ENCODE peak calls at places on chromosomes 12 and 14, in seven cellular contexts. P is HCT116, J is H1, H is K562, X is sigmoid colon, B is H54, T is A549. M is an unnamed sample.

GRCh38 chr12:65306603-65307501 is 28.4 kb downstream of the MSRB3 start:
- DNase-seq in P (peak), J (no peak), H (no peak), X (peak), B (peak), T (peak), M (no peak)

GRCh38 chr12:132046561-132046960 is 96.8 kb downstream of the EP400 start:
- DNase-seq in P (no peak), J (no peak), H (no peak), X (peak), B (no peak), T (no peak), M (no peak)

GRCh38 chr14:96270565-96271420 is 14.8 kb downstream of the BDKRB1 start:
- DNase-seq in P (no peak), J (peak), H (no peak), X (no peak), B (no peak), T (no peak), M (no peak)

GRCh38 chr12:21607701-21608100 is 3.1 kb upstream of the GYS2 start:
- DNase-seq in P (peak), J (no peak), H (no peak), X (no peak), B (no peak), T (peak), M (no peak)

GRCh38 chr12:117155278-117156060 is 34.8 kb downstream of the FBXO21 start:
- DNase-seq in P (peak), J (peak), H (peak), X (no peak), B (peak), T (peak), M (peak)

GRCh38 chr14:92527724-92528123 is 14.1 kb downstream of the RIN3 start:
- DNase-seq in P (no peak), J (no peak), H (no peak), X (no peak), B (no peak), T (no peak), M (no peak)

GRCh38 chr12:67692135-67692534 is 43.6 kb downstream of the DYRK2 start:
- DNase-seq in P (no peak), J (no peak), H (no peak), X (no peak), B (no peak), T (no peak), M (no peak)

GRCh38 chr12:132521200-132521580 is 31.2 kb downstream of the FBRSL1 start:
- DNase-seq in P (no peak), J (no peak), H (no peak), X (no peak), B (no peak), T (no peak), M (no peak)

GRCh38 chr12:57096748-57097553 is 8.0 kb downstream of the NAB2 start:
- DNase-seq in P (no peak), J (no peak), H (peak), X (no peak), B (no peak), T (no peak), M (no peak)

GRCh38 chr14:89184952-89185351 is 232.1 kb downstream of the FOXN3 start:
- DNase-seq in P (no peak), J (no peak), H (no peak), X (no peak), B (no peak), T (no peak), M (no peak)

GRCh38 chr12:101795786-101796185 is 35.0 kb downstream of the GNPTAB start:
- DNase-seq in P (no peak), J (no peak), H (no peak), X (no peak), B (no peak), T (no peak), M (no peak)

GRCh38 chr14:34718750-34719304 is 4.4 kb upstream of the CFL2 start:
- DNase-seq in P (no peak), J (no peak), H (no peak), X (no peak), B (no peak), T (no peak), M (no peak)

GRCh38 chr14:68160269-68160668 is 340.7 kb downstream of the RAD51B start:
- DNase-seq in P (no peak), J (no peak), H (no peak), X (no peak), B (no peak), T (no peak), M (no peak)

GRCh38 chr12:99984271-99985128 is at the start of gene ANKS1B:
- DNase-seq in P (no peak), J (peak), H (peak), X (peak), B (peak), T (peak), M (peak)

GRCh38 chr12:86712425-86712843 is 456.2 kb upstream of the MGAT4C start:
- DNase-seq in P (peak), J (no peak), H (no peak), X (no peak), B (peak), T (peak), M (no peak)

GRCh38 chr12:49345048-49345839 is 1.4 kb upstream of the DNAJC22 start:
- DNase-seq in P (no peak), J (peak), H (no peak), X (peak), B (no peak), T (no peak), M (peak)

GRCh38 chr14:82710257-82710841 is 1176.7 kb upstream of the SEL1L start:
- DNase-seq in P (peak), J (peak), H (peak), X (no peak), B (peak), T (peak), M (peak)

GRCh38 chr12:123038486-123038885 is 58.0 kb downstream of the ARL6IP4 start:
- DNase-seq in P (no peak), J (no peak), H (no peak), X (no peak), B (no peak), T (no peak), M (no peak)

GRCh38 chr12:71786840-71787239 is 32.2 kb downstream of the RAB21 start:
- DNase-seq in P (no peak), J (no peak), H (no peak), X (no peak), B (no peak), T (no peak), M (no peak)

GRCh38 chr14:69090187-69090789 is 62.6 kb downstream of the DCAF5 start:
- DNase-seq in P (peak), J (no peak), H (peak), X (no peak), B (no peak), T (peak), M (no peak)

GRCh38 chr14:93068721-93069120 is 47.0 kb downstream of the ITPK1 start:
- DNase-seq in P (no peak), J (no peak), H (no peak), X (no peak), B (no peak), T (no peak), M (no peak)

GRCh38 chr12:56321027-56321426 is 5.2 kb upstream of the CNPY2 start:
- DNase-seq in P (no peak), J (no peak), H (no peak), X (no peak), B (no peak), T (no peak), M (no peak)

GRCh38 chr12:58907326-58907855 is 12.9 kb downstream of the LRIG3 start:
- DNase-seq in P (no peak), J (no peak), H (no peak), X (no peak), B (no peak), T (no peak), M (no peak)

GRCh38 chr12:86683568-86683991 is 427.4 kb upstream of the MGAT4C start:
- DNase-seq in P (no peak), J (no peak), H (no peak), X (no peak), B (no peak), T (no peak), M (no peak)

GRCh38 chr14:100262545-100262944 is 23.6 kb downstream of the YY1 start:
- DNase-seq in P (no peak), J (no peak), H (no peak), X (no peak), B (no peak), T (no peak), M (no peak)

GRCh38 chr12:124727244-124727673 is 136.4 kb downstream of the SCARB1 start:
- DNase-seq in P (peak), J (no peak), H (peak), X (peak), B (peak), T (no peak), M (peak)

GRCh38 chr14:96281486-96281885 is 25.5 kb downstream of the BDKRB1 start:
- DNase-seq in P (no peak), J (no peak), H (no peak), X (no peak), B (no peak), T (no peak), M (no peak)

GRCh38 chr14:100031506-100032281 is 33.5 kb upstream of the EVL start:
- DNase-seq in P (peak), J (no peak), H (no peak), X (peak), B (peak), T (peak), M (no peak)

GRCh38 chr12:55718650-55719275 is 1.4 kb upstream of the RDH5 start:
- DNase-seq in P (no peak), J (no peak), H (no peak), X (no peak), B (no peak), T (no peak), M (no peak)

GRCh38 chr12:54358945-54359761 is 5.1 kb downstream of the GPR84 start:
- DNase-seq in P (peak), J (peak), H (peak), X (peak), B (peak), T (peak), M (peak)
- TF ChIP-seq POLR2A in P (no peak), J (no peak), H (peak), X (no peak), B (peak), T (peak), M (peak)

GRCh38 chr14:103341250-103342129 is 7.5 kb downstream of the EIF5 start:
- DNase-seq in P (no peak), J (no peak), H (no peak), X (no peak), B (no peak), T (no peak), M (no peak)
- TF ChIP-seq POLR2A in P (no peak), J (no peak), H (no peak), X (no peak), B (no peak), T (no peak), M (peak)

GRCh38 chr14:71399057-71399487 is 491.8 kb downstream of the PCNX1 start:
- DNase-seq in P (no peak), J (no peak), H (no peak), X (no peak), B (no peak), T (no peak), M (peak)
- TF ChIP-seq POLR2A in P (no peak), J (no peak), H (no peak), X (no peak), B (no peak), T (no peak), M (peak)

GRCh38 chr12:6271281-6271680 is 39.2 kb upstream of the PLEKHG6 start:
- DNase-seq in P (no peak), J (no peak), H (no peak), X (peak), B (no peak), T (no peak), M (no peak)
- TF ChIP-seq POLR2A in P (no peak), J (no peak), H (no peak), X (no peak), B (no peak), T (no peak), M (no peak)

GRCh38 chr14:94102768-94103482 is 7.6 kb upstream of the IFI27 start:
- DNase-seq in P (no peak), J (no peak), H (no peak), X (no peak), B (no peak), T (no peak), M (no peak)
- TF ChIP-seq POLR2A in P (no peak), J (no peak), H (no peak), X (no peak), B (no peak), T (no peak), M (no peak)

DNA sequence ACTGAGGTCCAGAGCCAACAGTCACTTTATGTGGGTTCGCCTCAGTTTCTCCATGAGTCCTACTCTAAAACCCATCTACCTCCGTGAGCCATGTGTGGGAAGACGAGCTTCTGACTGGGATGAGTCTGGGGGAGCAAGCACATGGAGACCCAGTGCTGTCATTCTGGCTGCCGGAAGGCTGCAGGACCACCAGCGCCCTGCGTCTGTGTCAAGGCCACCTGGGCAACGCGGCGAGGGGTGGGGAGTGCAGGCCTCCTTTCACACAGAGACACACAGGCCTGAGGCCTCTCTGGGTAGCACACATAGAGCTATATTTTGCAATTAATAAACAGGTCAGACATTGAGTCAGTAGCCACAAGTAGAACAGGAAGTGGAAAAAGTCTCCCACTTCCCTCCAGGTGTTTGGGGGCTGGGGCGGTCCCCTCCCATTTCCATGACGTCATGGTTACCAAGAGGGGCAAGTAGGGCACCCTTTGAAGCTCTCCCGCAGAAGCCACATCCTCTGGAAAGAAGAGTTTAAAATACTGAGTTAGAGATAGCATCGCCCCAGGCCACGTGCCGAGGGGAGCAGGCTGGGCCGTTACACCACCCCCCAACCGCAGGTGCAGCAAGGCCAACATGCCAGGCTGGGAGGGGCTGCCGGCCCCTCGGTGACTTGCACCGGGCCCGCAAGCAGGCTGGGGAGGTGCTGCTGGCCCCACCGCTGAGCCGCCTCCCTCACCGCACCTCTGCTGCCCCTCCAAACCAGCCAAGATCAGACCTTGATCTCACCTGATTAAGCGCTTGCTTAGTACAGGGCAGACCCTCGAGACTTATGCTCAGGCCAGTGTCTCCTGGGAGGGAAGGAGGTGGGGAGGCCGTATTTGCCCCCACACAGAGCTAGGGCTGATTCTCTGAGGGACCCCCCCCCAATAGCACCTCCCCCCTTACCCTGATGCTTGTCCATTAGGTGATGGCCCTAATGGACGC is 32.7 kb downstream of the DAD1 start:
- DNase-seq in P (no peak), J (no peak), H (peak), X (peak), B (peak), T (no peak), M (peak)
- TF ChIP-seq POLR2A in P (no peak), J (no peak), H (no peak), X (no peak), B (no peak), T (no peak), M (peak)

DNA sequence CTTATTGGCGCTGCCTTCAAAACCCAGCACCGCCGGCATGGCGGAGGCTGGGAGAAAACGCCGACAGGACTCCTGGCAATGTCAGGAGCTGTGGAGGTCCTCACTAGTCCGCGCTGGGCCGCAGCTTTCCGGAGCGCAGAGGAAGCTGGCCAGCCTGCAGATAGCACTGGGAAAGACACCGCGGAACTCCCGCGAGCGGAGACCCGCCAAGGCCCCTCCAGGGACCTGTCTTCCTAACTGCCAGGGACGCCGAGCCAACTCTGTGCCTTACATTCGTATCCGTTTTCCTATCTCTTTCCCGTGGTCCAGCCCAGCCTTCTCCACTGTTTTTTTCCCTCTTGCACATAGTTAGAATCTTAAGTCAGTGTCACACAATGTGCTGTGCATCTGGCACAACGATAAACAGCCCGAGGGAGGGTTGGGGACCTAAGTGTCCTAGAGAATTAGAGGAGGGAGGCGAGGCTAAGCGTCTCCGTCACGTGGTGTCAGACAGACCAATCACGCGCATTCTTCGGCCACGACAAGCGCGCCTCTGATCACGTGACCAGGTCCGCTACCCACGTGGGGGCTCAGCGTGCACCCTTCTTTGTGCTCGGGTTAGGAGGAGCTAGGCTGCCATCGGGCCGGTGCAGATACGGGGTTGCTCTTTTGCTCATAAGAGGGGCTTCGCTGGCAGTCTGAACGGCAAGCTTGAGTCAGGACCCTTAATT is at the start of the genes APEX1 and OSGEP:
- DNase-seq in P (peak), J (peak), H (peak), X (peak), B (peak), T (peak), M (peak)
- TF ChIP-seq POLR2A in P (peak), J (peak), H (peak), X (peak), B (peak), T (peak), M (peak)

GRCh38 chr12:27772328-27773049 is 7.5 kb upstream of the KLHL42 start:
- DNase-seq in P (no peak), J (no peak), H (no peak), X (no peak), B (no peak), T (no peak), M (no peak)

GRCh38 chr12:27762757-27763156 is 17.3 kb upstream of the KLHL42 start:
- DNase-seq in P (no peak), J (no peak), H (no peak), X (no peak), B (no peak), T (no peak), M (no peak)

GRCh38 chr12:27771470-27772327 is 8.3 kb upstream of the KLHL42 start:
- DNase-seq in P (no peak), J (no peak), H (no peak), X (no peak), B (no peak), T (no peak), M (no peak)

GRCh38 chr12:27769142-27769672 is 10.8 kb upstream of the KLHL42 start:
- DNase-seq in P (no peak), J (no peak), H (no peak), X (no peak), B (no peak), T (no peak), M (no peak)

DNA sequence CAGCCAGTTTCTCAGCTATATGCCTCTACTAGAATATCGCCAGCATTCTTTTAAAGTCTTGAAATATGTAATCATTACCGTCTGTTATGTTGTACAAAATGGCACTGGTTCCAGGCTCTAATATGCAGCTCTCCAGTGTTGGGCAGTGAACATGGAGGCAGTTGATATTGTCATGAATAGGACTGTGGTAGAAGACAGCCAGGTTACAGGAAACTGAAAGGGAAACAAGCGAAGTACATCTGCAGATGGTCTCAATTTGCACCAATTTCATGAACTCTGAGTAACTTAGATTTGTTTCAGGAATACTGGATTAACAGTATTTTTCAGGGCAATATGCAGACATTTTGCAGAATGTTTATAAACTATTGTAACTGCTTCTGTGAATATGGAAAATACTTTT is 13.4 kb upstream of the KLHL42 start:
- DNase-seq in P (no peak), J (no peak), H (no peak), X (no peak), B (no peak), T (no peak), M (no peak)
- TF ChIP-seq POLR2A in P (no peak), J (no peak), H (no peak), X (no peak), B (no peak), T (no peak), M (no peak)